ENCODE peak calls at places on chromosomes 7 and 10, in six cellular contexts. W, D, Y, Z, P and T are unnamed samples.

GRCh38 chr10:45425628-45426563 is 51.9 kb downstream of the ALOX5 start:
- DNase-seq in W (no peak), D (no peak), Y (no peak), Z (no peak), P (no peak), T (no peak)

GRCh38 chr10:100988166-100988565 is 823 bp downstream of the TWNK start:
- DNase-seq in P (no peak), W (no peak), Z (no peak), D (no peak), Y (no peak), T (no peak)

GRCh38 chr7:96599288-96599936 is 110.2 kb downstream of the SEM1 start:
- DNase-seq in Y (no peak), P (no peak), W (no peak), D (no peak), Z (no peak), T (peak)

GRCh38 chr10:5428133-5428532 is 15.8 kb downstream of the NET1 start:
- DNase-seq in Z (no peak), D (no peak), Y (no peak), W (no peak), P (no peak), T (no peak)

GRCh38 chr7:4642468-4643203 is 39.5 kb upstream of the FOXK1 start:
- DNase-seq in W (no peak), Y (no peak), D (no peak), Z (peak), P (no peak), T (no peak)

GRCh38 chr10:52314007-52314821 is at the start of gene DKK1:
- DNase-seq in W (no peak), Y (peak), Z (no peak), D (no peak), P (peak), T (peak)

GRCh38 chr10:5830629-5831445 is 17.6 kb upstream of the GDI2 start:
- DNase-seq in Y (no peak), P (no peak), W (no peak), D (no peak), Z (no peak), T (no peak)

GRCh38 chr7:50267525-50268041 is 36.9 kb upstream of the IKZF1 start:
- DNase-seq in D (no peak), P (no peak), Y (no peak), Z (peak), W (no peak), T (no peak)

GRCh38 chr10:66378117-66378876 is 547.5 kb upstream of the LRRTM3 start:
- DNase-seq in Y (no peak), W (no peak), P (no peak), D (no peak), Z (no peak), T (no peak)

GRCh38 chr7:71615017-71615416 is 483.1 kb downstream of the GALNT17 start:
- DNase-seq in W (no peak), Z (no peak), D (no peak), Y (no peak), P (no peak), T (no peak)

GRCh38 chr10:89341136-89341535 is 13.3 kb downstream of the IFIT3 start:
- DNase-seq in Y (no peak), Z (no peak), W (no peak), D (no peak), P (no peak), T (no peak)

GRCh38 chr7:28483112-28483511 is 70.8 kb downstream of the CREB5 start:
- DNase-seq in Y (no peak), W (no peak), Z (no peak), D (no peak), P (no peak), T (no peak)

GRCh38 chr10:1651280-1651975 is 85.9 kb downstream of the ADARB2 start:
- DNase-seq in Y (no peak), Z (no peak), P (no peak), W (no peak), D (no peak), T (no peak)

GRCh38 chr7:96026606-96027005 is 254.3 kb downstream of the DYNC1I1 start:
- DNase-seq in W (no peak), Z (no peak), Y (no peak), P (no peak), D (no peak), T (no peak)